ENCODE peak calls at places on chromosomes 2 and 18, in five cellular contexts. U, H, T, L and C are unnamed samples. For H3K4me1, the result is how much of the 10 kb centered on the place peaks cover.

GRCh38 chr2:21017748-21018276 is 26.1 kb downstream of the APOB start:
- DNase-seq in U (no peak), H (no peak), T (no peak), L (no peak), C (no peak)

GRCh38 chr18:8895987-8896619 is 190.7 kb downstream of the MTCL1 start:
- DNase-seq in U (no peak), H (no peak), T (peak), L (no peak), C (no peak)

GRCh38 chr18:59634096-59634495 is 63.1 kb downstream of the CCBE1 start:
- DNase-seq in U (no peak), H (no peak), T (no peak), L (no peak), C (no peak)

GRCh38 chr18:79825913-79826312 is 28.2 kb downstream of the KCNG2 start:
- DNase-seq in U (no peak), H (no peak), T (no peak), L (no peak), C (no peak)

GRCh38 chr18:53795061-53795460 is 429.4 kb downstream of the MBD2 start:
- DNase-seq in U (no peak), H (no peak), T (no peak), L (no peak), C (no peak)

GRCh38 chr2:79370976-79371550 is 141.8 kb upstream of the CTNNA2 start:
- DNase-seq in U (no peak), H (no peak), T (no peak), L (no peak), C (no peak)

GRCh38 chr2:16160281-16161084 is 220.1 kb downstream of the MYCN start:
- DNase-seq in U (no peak), H (no peak), T (no peak), L (no peak), C (no peak)

GRCh38 chr2:29114841-29115609 is at the start of gene CLIP4:
- DNase-seq in U (peak), H (no peak), T (peak), L (peak), C (peak)

GRCh38 chr2:239499989-239500914 is 99.4 kb upstream of the HDAC4 start:
- DNase-seq in U (no peak), H (no peak), T (no peak), L (no peak), C (no peak)

GRCh38 chr2:218236829-218237228 is 19.8 kb downstream of the ARPC2 start:
- DNase-seq in U (no peak), H (no peak), T (no peak), L (no peak), C (no peak)

GRCh38 chr2:218244204-218244603 is 16.6 kb upstream of the GPBAR1 start:
- DNase-seq in U (no peak), H (no peak), T (no peak), L (no peak), C (no peak)

GRCh38 chr2:218235017-218235416 is 18.0 kb downstream of the ARPC2 start:
- DNase-seq in U (no peak), H (no peak), T (no peak), L (no peak), C (no peak)

GRCh38 chr2:218234487-218234886 is 17.5 kb downstream of the ARPC2 start:
- DNase-seq in U (no peak), H (no peak), T (no peak), L (no peak), C (no peak)

GRCh38 chr2:218238896-218239295 is 21.9 kb downstream of the ARPC2 start:
- DNase-seq in U (no peak), H (no peak), T (no peak), L (no peak), C (no peak)
- TF ChIP-seq POLR2A in U (no peak), H (no peak), T (no peak), L (no peak), C (no peak)

GRCh38 chr2:197804049-197804757 is at the start of gene PLCL1:
- DNase-seq in U (peak), H (peak), T (peak), L (peak), C (peak)
- TF ChIP-seq CTCF in U (no peak), H (no peak), T (no peak), L (peak), C (no peak)

GRCh38 chr2:46332686-46333281 is 35.6 kb downstream of the EPAS1 start:
- DNase-seq in U (no peak), H (no peak), T (peak), L (no peak), C (no peak)
- H3K4me1 ChIP-seq in U (under half), H (under half), T (half or more), L (under half), C (half or more)

GRCh38 chr18:24831871-24832665 is 371.6 kb downstream of the HRH4 start:
- DNase-seq in U (no peak), H (no peak), T (no peak), L (no peak), C (no peak)
- TF ChIP-seq POLR2A in U (no peak), H (no peak), T (no peak), L (no peak), C (no peak)

GRCh38 chr2:154794328-154794870 is 95.9 kb downstream of the KCNJ3 start:
- DNase-seq in U (no peak), H (no peak), T (no peak), L (no peak), C (no peak)
- TF ChIP-seq CTCF in U (no peak), H (no peak), T (no peak), L (no peak), C (no peak)